ENCODE peak calls at places on chromosomes 4 and X, in seven cellular contexts. G is transverse colon, L is AG09319, T is GM23338, R is pancreas, U is cardiac muscle cell, F is psoas muscle. Y is an unnamed sample.

GRCh38 chr4:8127051-8127798 is 31.4 kb downstream of the ABLIM2 start:
- DNase-seq in G (no peak), L (no peak), T (no peak), R (no peak), U (no peak), F (peak; percentile 90), Y (no peak)

GRCh38 chr4:67549123-67549522 is 3.8 kb upstream of the CENPC start:
- DNase-seq in G (no peak), L (no peak), T (no peak), R (no peak), U (peak; percentile 63), F (no peak), Y (no peak)

GRCh38 chr4:175330236-175330635 is 412.1 kb downstream of the ADAM29 start:
- DNase-seq in G (no peak), L (no peak), T (no peak), R (no peak), U (no peak), F (no peak), Y (no peak)

GRCh38 chr4:145920205-145920604 is 18.4 kb downstream of the ZNF827 start:
- DNase-seq in G (no peak), L (peak; percentile 79), T (no peak), R (no peak), U (peak; percentile 97), F (no peak), Y (no peak)

GRCh38 chr4:155952546-155952945 is 1.1 kb downstream of the CTSO start:
- DNase-seq in G (no peak), L (no peak), T (no peak), R (no peak), U (peak; percentile 60), F (no peak), Y (no peak)

GRCh38 chrX:20454117-20454516 is 187.4 kb upstream of the RPS6KA3 start:
- DNase-seq in G (no peak), L (no peak), T (no peak), R (no peak), U (no peak), F (no peak), Y (no peak)

GRCh38 chr4:128379860-128380259 is 92.2 kb upstream of the PGRMC2 start:
- DNase-seq in G (peak; percentile 28), L (no peak), T (peak; percentile 61), R (peak; percentile 52), U (peak; percentile 61), F (peak; percentile 57), Y (no peak)

GRCh38 chrX:7330971-7331746 is 183.2 kb upstream of the PUDP start:
- DNase-seq in G (no peak), L (peak; percentile 63), T (no peak), R (no peak), U (peak; percentile 55), F (no peak), Y (no peak)

GRCh38 chr4:11929080-11929479 is 500.4 kb upstream of the HS3ST1 start:
- DNase-seq in G (no peak), L (no peak), T (no peak), R (no peak), U (no peak), F (no peak), Y (no peak)

GRCh38 chr4:112098841-112099240 is 46.4 kb upstream of the FAM241A start:
- DNase-seq in G (no peak), L (no peak), T (no peak), R (no peak), U (no peak), F (no peak), Y (no peak)

GRCh38 chr4:173516621-173517612 is 13.1 kb downstream of the HAND2 start:
- DNase-seq in G (no peak), L (no peak), T (peak; percentile 82), R (no peak), U (peak; percentile 70), F (no peak), Y (no peak)

GRCh38 chrX:7131621-7132020 is 15.9 kb upstream of the STS start:
- DNase-seq in G (peak; percentile 22), L (no peak), T (no peak), R (no peak), U (no peak), F (no peak), Y (no peak)

GRCh38 chrX:54492340-54492739 is 3.7 kb downstream of the FGD1 start:
- DNase-seq in G (no peak), L (peak; percentile 11), T (no peak), R (no peak), U (peak; percentile 54), F (peak; percentile 64), Y (no peak)

GRCh38 chrX:112545051-112545450 is 134.7 kb downstream of the LHFPL1 start:
- DNase-seq in G (no peak), L (no peak), T (no peak), R (no peak), U (no peak), F (no peak), Y (no peak)

GRCh38 chr4:108345862-108346530 is 177.3 kb upstream of the LEF1 start:
- DNase-seq in G (no peak), L (no peak), T (no peak), R (no peak), U (peak; percentile 46), F (no peak), Y (no peak)

GRCh38 chrX:133921764-133922389 is 63.5 kb downstream of the GPC3 start:
- DNase-seq in G (peak; percentile 67), L (no peak), T (peak; percentile 82), R (peak; percentile 42), U (peak; percentile 45), F (peak; percentile 53), Y (no peak)

GRCh38 chr4:39655866-39656265 is 17.2 kb upstream of the SMIM14 start:
- DNase-seq in G (no peak), L (peak; percentile 69), T (no peak), R (no peak), U (no peak), F (no peak), Y (no peak)

GRCh38 chr4:145436793-145437192 is 44.9 kb upstream of the SMAD1 start:
- DNase-seq in G (no peak), L (no peak), T (peak; percentile 5), R (no peak), U (no peak), F (no peak), Y (no peak)

GRCh38 chr4:16991455-16991854 is 93.0 kb upstream of the LDB2 start:
- DNase-seq in G (no peak), L (no peak), T (no peak), R (no peak), U (no peak), F (no peak), Y (no peak)

GRCh38 chr4:133186210-133186609 is 37.1 kb downstream of the PCDH10 start:
- DNase-seq in G (no peak), L (no peak), T (no peak), R (no peak), U (no peak), F (no peak), Y (no peak)

GRCh38 chr4:119207051-119207450 is 5.5 kb upstream of the USP53 start:
- DNase-seq in G (no peak), L (peak; percentile 16), T (no peak), R (no peak), U (peak; percentile 80), F (no peak), Y (no peak)

GRCh38 chrX:109841257-109841656 is 108.2 kb upstream of the ACSL4 start:
- DNase-seq in G (no peak), L (no peak), T (no peak), R (no peak), U (no peak), F (no peak), Y (no peak)

GRCh38 chrX:109840585-109840984 is 107.5 kb upstream of the ACSL4 start:
- DNase-seq in G (peak; percentile 18), L (peak; percentile 69), T (no peak), R (no peak), U (peak; percentile 97), F (no peak), Y (no peak)

GRCh38 chrX:109842611-109843010 is 109.6 kb upstream of the ACSL4 start:
- DNase-seq in G (no peak), L (no peak), T (no peak), R (no peak), U (peak; percentile 53), F (no peak), Y (no peak)

GRCh38 chrX:109841869-109842579 is 109.0 kb upstream of the ACSL4 start:
- DNase-seq in G (no peak), L (no peak), T (no peak), R (no peak), U (peak; percentile 42), F (no peak), Y (no peak)

DNA sequence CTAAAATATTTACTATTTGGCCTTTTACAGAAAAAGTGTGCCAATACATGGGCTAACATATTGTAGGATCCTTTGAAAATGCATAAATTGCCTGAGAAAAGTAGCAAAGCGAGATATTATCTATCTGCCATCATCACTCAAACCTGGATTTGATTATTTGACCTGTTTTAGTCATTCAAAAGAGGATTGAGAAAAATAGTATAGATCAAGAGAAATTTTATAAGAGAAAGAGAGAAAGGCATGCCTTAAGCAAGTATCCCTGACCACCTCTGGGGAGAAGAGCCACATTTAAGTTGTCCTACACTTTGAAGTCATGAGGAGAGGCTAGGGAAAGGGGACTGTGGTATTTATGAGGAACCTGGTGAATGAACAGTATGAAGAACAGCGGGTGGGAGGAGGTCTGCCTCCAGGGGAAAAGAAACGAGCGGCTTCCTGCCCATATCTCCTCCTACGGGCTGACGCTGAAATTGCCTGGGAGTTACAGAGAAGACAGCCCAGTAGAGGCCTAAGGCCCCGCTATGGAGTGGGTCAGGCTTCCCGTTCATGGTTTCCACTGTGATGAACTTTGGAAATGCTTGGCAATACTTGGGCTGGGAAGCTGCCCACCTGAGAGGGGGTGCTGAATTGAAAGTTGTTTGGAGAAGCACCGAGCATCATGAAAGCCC is 106.8 kb upstream of the ACSL4 start:
- DNase-seq in G (no peak), L (no peak), T (peak; percentile 67), R (no peak), U (peak; percentile 80), F (peak; percentile 49), Y (no peak)
- TF ChIP-seq CTCF in G (no peak), L (peak; percentile 4), T (no peak), R (no peak), U (peak; percentile 43), F (no peak), Y (no peak)

GRCh38 chrX:12894074-12894691 is 12.2 kb upstream of the TLR8 start:
- DNase-seq in G (peak; percentile 37), L (no peak), T (peak; percentile 38), R (no peak), U (peak; percentile 38), F (peak; percentile 52), Y (peak; percentile 19)
- TF ChIP-seq CTCF in G (peak; percentile 53), L (peak; percentile 46), T (peak; percentile 51), R (peak; percentile 25), U (peak; percentile 66), F (peak; percentile 34), Y (peak; percentile 67)

GRCh38 chrX:153580700-153581386 is 18.1 kb downstream of the CCNQ start:
- DNase-seq in G (no peak), L (no peak), T (peak; percentile 74), R (no peak), U (no peak), F (no peak), Y (no peak)
- TF ChIP-seq CTCF in G (no peak), L (no peak), T (peak; percentile 69), R (no peak), U (no peak), F (no peak), Y (no peak)

DNA sequence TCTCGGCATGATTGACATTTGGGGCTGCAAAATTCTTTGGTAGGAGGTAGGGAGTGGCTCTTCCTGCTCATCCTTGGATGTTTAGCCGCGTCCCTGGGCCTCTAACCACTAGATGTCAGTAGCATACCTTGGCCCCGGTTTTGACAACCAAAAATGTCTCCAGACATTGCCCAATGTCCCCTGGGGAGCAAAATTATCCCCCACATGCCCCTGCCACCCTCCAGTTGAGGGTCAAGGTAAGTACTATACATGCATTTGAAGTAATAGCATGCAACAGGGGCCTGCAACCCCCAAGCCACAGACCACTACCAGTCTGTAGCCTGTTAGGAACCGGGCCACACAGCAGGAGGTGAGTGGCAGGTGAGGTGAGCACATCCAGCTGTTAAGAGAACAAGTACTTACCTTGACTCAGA is 17.6 kb upstream of the KIAA1210 start:
- DNase-seq in G (peak; percentile 10), L (no peak), T (peak; percentile 48), R (no peak), U (peak; percentile 34), F (no peak), Y (no peak)
- TF ChIP-seq CTCF in G (no peak), L (peak; percentile 61), T (peak; percentile 57), R (no peak), U (peak; percentile 63), F (no peak), Y (no peak)

Y was measured in natural killer cell.